ENCODE peak calls at places on chromosomes 12 and 14, in seven cellular contexts. I, R, B, Y, F, A and N are unnamed samples.

GRCh38 chr14:89340782-89341181 is 76.3 kb downstream of the FOXN3 start:
- DNase-seq in I (no peak), R (no peak), B (no peak), Y (no peak), F (no peak), A (no peak), N (no peak)

GRCh38 chr14:49598182-49598478 is 610 bp upstream of the LRR1 start:
- DNase-seq in I (no peak), R (no peak), B (no peak), Y (no peak), F (no peak), A (no peak), N (no peak)

GRCh38 chr14:68784995-68785816 is 7.7 kb downstream of the ZFP36L1 start:
- DNase-seq in I (no peak), R (no peak), B (peak; percentile 88), Y (no peak), F (no peak), A (no peak), N (peak; percentile 92)

GRCh38 chr14:30179381-30180130 is 251.9 kb upstream of the PRKD1 start:
- DNase-seq in I (no peak), R (no peak), B (no peak), Y (no peak), F (no peak), A (no peak), N (no peak)

GRCh38 chr12:32069071-32069470 is 37.6 kb upstream of the BICD1 start:
- DNase-seq in I (no peak), R (no peak), B (no peak), Y (no peak), F (no peak), A (no peak), N (peak; percentile 74)

GRCh38 chr12:104218935-104219334 is 3.4 kb downstream of the TXNRD1 start:
- DNase-seq in I (no peak), R (no peak), B (peak; percentile 27), Y (no peak), F (no peak), A (no peak), N (peak; percentile 11)

GRCh38 chr12:67649165-67650126 is 901 bp downstream of the DYRK2 start:
- DNase-seq in I (peak; percentile 59), R (no peak), B (no peak), Y (no peak), F (peak; percentile 57), A (no peak), N (no peak)

GRCh38 chr12:591571-592505 is 71.4 kb downstream of the NINJ2 start:
- DNase-seq in I (no peak), R (no peak), B (no peak), Y (no peak), F (no peak), A (no peak), N (no peak)

GRCh38 chr12:93429852-93430251 is 11.9 kb downstream of the UBE2N start:
- DNase-seq in I (no peak), R (no peak), B (no peak), Y (no peak), F (no peak), A (no peak), N (no peak)

GRCh38 chr14:63604626-63605025 is 37.0 kb downstream of the WDR89 start:
- DNase-seq in I (no peak), R (no peak), B (no peak), Y (no peak), F (no peak), A (no peak), N (no peak)

GRCh38 chr12:75720807-75721206 is 209.4 kb upstream of the KRR1 start:
- DNase-seq in I (no peak), R (no peak), B (no peak), Y (no peak), F (peak; percentile 22), A (no peak), N (no peak)

GRCh38 chr14:55448146-55448614 is 7.8 kb upstream of the TBPL2 start:
- DNase-seq in I (no peak), R (peak; percentile 90), B (peak; percentile 96), Y (no peak), F (no peak), A (no peak), N (peak; percentile 96)

GRCh38 chr14:32366256-32366655 is 37.2 kb downstream of the AKAP6 start:
- DNase-seq in I (no peak), R (no peak), B (no peak), Y (no peak), F (peak; percentile 6), A (no peak), N (peak; percentile 83)

GRCh38 chr14:51653096-51653814 is 1.5 kb downstream of the FRMD6 start:
- DNase-seq in I (peak; percentile 11), R (no peak), B (peak; percentile 49), Y (no peak), F (peak; percentile 53), A (no peak), N (peak; percentile 69)

GRCh38 chr14:102203382-102203781 is 63.7 kb downstream of the WDR20 start:
- DNase-seq in I (no peak), R (no peak), B (no peak), Y (no peak), F (no peak), A (no peak), N (no peak)

GRCh38 chr12:95790025-95790911 is at the start of gene NTN4:
- DNase-seq in I (peak; percentile 17), R (no peak), B (no peak), Y (no peak), F (peak; percentile 68), A (no peak), N (no peak)

GRCh38 chr12:92654929-92655328 is 47.9 kb upstream of the PLEKHG7 start:
- DNase-seq in I (no peak), R (peak; percentile 8), B (no peak), Y (no peak), F (no peak), A (no peak), N (peak; percentile 65)

GRCh38 chr12:109738209-109738608 is 24.6 kb downstream of the FAM222A start:
- DNase-seq in I (no peak), R (no peak), B (no peak), Y (no peak), F (no peak), A (no peak), N (peak; percentile 12)

GRCh38 chr12:29023436-29024076 is 125.5 kb upstream of the FAR2 start:
- DNase-seq in I (no peak), R (no peak), B (no peak), Y (no peak), F (peak; percentile 14), A (no peak), N (no peak)

GRCh38 chr12:100201604-100202423 is 1.2 kb downstream of the ACTR6 start:
- DNase-seq in I (no peak), R (no peak), B (no peak), Y (no peak), F (no peak), A (no peak), N (no peak)

GRCh38 chr14:99579903-99580570 is 24.0 kb downstream of the CCDC85C start:
- DNase-seq in I (no peak), R (no peak), B (peak; percentile 91), Y (no peak), F (peak; percentile 65), A (no peak), N (peak; percentile 83)

GRCh38 chr12:57602544-57602943 is 2.1 kb upstream of the DTX3 start:
- DNase-seq in I (no peak), R (no peak), B (no peak), Y (no peak), F (no peak), A (no peak), N (no peak)

GRCh38 chr12:6632026-6632978 is 3.5 kb downstream of the LPAR5 start:
- DNase-seq in I (peak; percentile 63), R (no peak), B (no peak), Y (no peak), F (peak; percentile 61), A (no peak), N (no peak)

GRCh38 chr12:49777800-49778748 is 36.7 kb downstream of the TMBIM6 start:
- DNase-seq in I (peak; percentile 78), R (no peak), B (peak; percentile 22), Y (peak; percentile 17), F (peak; percentile 64), A (peak; percentile 74), N (no peak)

GRCh38 chr14:92607702-92608429 is 94.3 kb downstream of the RIN3 start:
- DNase-seq in I (no peak), R (peak; percentile 65), B (no peak), Y (no peak), F (no peak), A (no peak), N (peak; percentile 12)

GRCh38 chr14:91796622-91797347 is 64.9 kb upstream of the CATSPERB start:
- DNase-seq in I (no peak), R (peak; percentile 1), B (no peak), Y (no peak), F (no peak), A (no peak), N (peak; percentile 27)

GRCh38 chr14:93231129-93231979 is 24.3 kb downstream of the UBR7 start:
- DNase-seq in I (no peak), R (no peak), B (no peak), Y (no peak), F (no peak), A (no peak), N (no peak)

GRCh38 chr12:1840981-1841425 is 20.6 kb downstream of the LRTM2 start:
- DNase-seq in I (no peak), R (no peak), B (no peak), Y (no peak), F (no peak), A (no peak), N (no peak)

GRCh38 chr12:179131-179884 is 34.6 kb downstream of the SLC6A12 start:
- DNase-seq in I (no peak), R (no peak), B (peak; percentile 35), Y (no peak), F (no peak), A (no peak), N (no peak)

GRCh38 chr12:120148011-120148410 is 31.5 kb upstream of the RAB35 start:
- DNase-seq in I (no peak), R (no peak), B (no peak), Y (no peak), F (no peak), A (no peak), N (no peak)

GRCh38 chr14:80867091-80867490 is 74.4 kb downstream of the CEP128 start:
- DNase-seq in I (no peak), R (no peak), B (no peak), Y (no peak), F (no peak), A (no peak), N (no peak)

GRCh38 chr14:105851716-105852377 is 325.5 kb downstream of the TMEM121 start:
- DNase-seq in I (no peak), R (no peak), B (no peak), Y (no peak), F (no peak), A (no peak), N (no peak)

GRCh38 chr14:69685716-69686115 is 74.3 kb downstream of the SUSD6 start:
- DNase-seq in I (no peak), R (no peak), B (no peak), Y (no peak), F (no peak), A (no peak), N (no peak)

GRCh38 chr12:94714378-94714777 is 64.0 kb upstream of the TMCC3 start:
- DNase-seq in I (no peak), R (no peak), B (peak; percentile 41), Y (no peak), F (no peak), A (no peak), N (peak; percentile 58)

GRCh38 chr12:101850199-101850598 is 19.4 kb upstream of the GNPTAB start:
- DNase-seq in I (no peak), R (no peak), B (no peak), Y (peak; percentile 69), F (no peak), A (no peak), N (no peak)

GRCh38 chr12:118645219-118645618 is 268.9 kb downstream of the SUDS3 start:
- DNase-seq in I (no peak), R (no peak), B (no peak), Y (peak; percentile 0), F (peak; percentile 74), A (no peak), N (no peak)